ENCODE peak calls at places on chromosome 13, in four cellular contexts. One of them, this sample, is unnamed.

GRCh38 chr13:46633416-46633815 is 80.4 kb downstream of the LRCH1 start:
- DNase-seq in HepG2: peak
- DNase-seq in GM12878: no peak
- DNase-seq in H1: no peak
- DNase-seq in this sample: no peak

GRCh38 chr13:84296386-84296785 is 414.1 kb upstream of the SLITRK1 start:
- DNase-seq in HepG2: no peak
- DNase-seq in GM12878: no peak
- DNase-seq in H1: no peak
- DNase-seq in this sample: no peak

GRCh38 chr13:91722267-91722884 is 324.0 kb downstream of the GPC5 start:
- DNase-seq in GM12878: no peak
- DNase-seq in H1: no peak
- DNase-seq in HepG2: no peak
- DNase-seq in this sample: no peak

GRCh38 chr13:100100115-100100879 is 11.4 kb downstream of the PCCA start:
- DNase-seq in H1: no peak
- DNase-seq in HepG2: peak
- DNase-seq in GM12878: no peak
- DNase-seq in this sample: no peak

GRCh38 chr13:51811920-51812328 is 8.0 kb upstream of the DHRS12 start:
- DNase-seq in GM12878: no peak
- DNase-seq in H1: no peak
- DNase-seq in HepG2: no peak
- DNase-seq in this sample: no peak

GRCh38 chr13:104750377-104750776 is 1684.2 kb upstream of the SLC10A2 start:
- DNase-seq in HepG2: no peak
- DNase-seq in H1: no peak
- DNase-seq in GM12878: no peak
- DNase-seq in this sample: no peak

GRCh38 chr13:91369432-91369831 is 21.9 kb downstream of the MIR17HG start:
- DNase-seq in H1: no peak
- DNase-seq in GM12878: no peak
- DNase-seq in HepG2: no peak
- DNase-seq in this sample: no peak

GRCh38 chr13:46197299-46197975 is 14.3 kb upstream of the LRRC63 start:
- DNase-seq in HepG2: no peak
- DNase-seq in GM12878: no peak
- DNase-seq in H1: no peak
- DNase-seq in this sample: no peak

GRCh38 chr13:102197193-102197592 is 204.7 kb downstream of the FGF14 start:
- DNase-seq in HepG2: peak
- DNase-seq in GM12878: no peak
- DNase-seq in H1: peak
- DNase-seq in this sample: peak

GRCh38 chr13:66847541-66847940 is 382.6 kb downstream of the PCDH9 start:
- DNase-seq in HepG2: no peak
- DNase-seq in H1: no peak
- DNase-seq in GM12878: no peak
- DNase-seq in this sample: no peak

GRCh38 chr13:49098771-49099512 is 121.2 kb upstream of the MLNR start:
- DNase-seq in H1: no peak
- DNase-seq in GM12878: no peak
- DNase-seq in HepG2: no peak
- DNase-seq in this sample: no peak

GRCh38 chr13:23140492-23140891 is 40.3 kb upstream of the SGCG start:
- DNase-seq in GM12878: no peak
- DNase-seq in H1: no peak
- DNase-seq in HepG2: no peak
- DNase-seq in this sample: no peak

GRCh38 chr13:28983661-28984060 is 163.5 kb downstream of the MTUS2 start:
- DNase-seq in GM12878: no peak
- DNase-seq in H1: no peak
- DNase-seq in HepG2: no peak
- DNase-seq in this sample: no peak

GRCh38 chr13:24180743-24181384 is 20.3 kb downstream of the SPATA13 start:
- DNase-seq in H1: no peak
- DNase-seq in HepG2: no peak
- DNase-seq in GM12878: no peak
- DNase-seq in this sample: no peak

GRCh38 chr13:29801102-29801501 is 49.3 kb downstream of the UBL3 start:
- DNase-seq in GM12878: no peak
- DNase-seq in H1: no peak
- DNase-seq in HepG2: no peak
- DNase-seq in this sample: no peak

GRCh38 chr13:20291675-20292074 is 59.6 kb upstream of the GJB6 start:
- DNase-seq in GM12878: no peak
- DNase-seq in HepG2: no peak
- DNase-seq in H1: no peak
- DNase-seq in this sample: no peak
- TF ChIP-seq SUZ12 in GM12878: no peak
- TF ChIP-seq SUZ12 in HepG2: no peak
- TF ChIP-seq SUZ12 in H1: no peak
- TF ChIP-seq SUZ12 in this sample: no peak

GRCh38 chr13:26973946-26974345 is 197.7 kb downstream of the USP12 start:
- DNase-seq in H1: no peak
- DNase-seq in HepG2: no peak
- DNase-seq in GM12878: no peak
- DNase-seq in this sample: no peak

GRCh38 chr13:26973281-26973680 is 198.3 kb downstream of the USP12 start:
- DNase-seq in H1: no peak
- DNase-seq in GM12878: no peak
- DNase-seq in HepG2: no peak
- DNase-seq in this sample: no peak

GRCh38 chr13:26968431-26969335 is 202.9 kb downstream of the USP12 start:
- DNase-seq in HepG2: peak
- DNase-seq in GM12878: no peak
- DNase-seq in H1: no peak
- DNase-seq in this sample: no peak

GRCh38 chr13:26976336-26976735 is 195.3 kb downstream of the USP12 start:
- DNase-seq in HepG2: no peak
- DNase-seq in GM12878: no peak
- DNase-seq in H1: no peak
- DNase-seq in this sample: no peak

GRCh38 chr13:26971990-26972888 is 199.4 kb downstream of the USP12 start:
- DNase-seq in HepG2: peak
- DNase-seq in GM12878: no peak
- DNase-seq in H1: peak
- DNase-seq in this sample: no peak
- TF ChIP-seq YY1 in HepG2: no peak
- TF ChIP-seq YY1 in GM12878: no peak
- TF ChIP-seq YY1 in H1: peak
- TF ChIP-seq YY1 in this sample: no peak

GRCh38 chr13:33204130-33204927 is 81.2 kb downstream of the STARD13 start:
- DNase-seq in HepG2: no peak
- DNase-seq in H1: no peak
- DNase-seq in GM12878: peak
- DNase-seq in this sample: no peak

GRCh38 chr13:33206425-33206824 is 79.1 kb downstream of the STARD13 start:
- DNase-seq in GM12878: no peak
- DNase-seq in H1: no peak
- DNase-seq in HepG2: no peak
- DNase-seq in this sample: no peak

GRCh38 chr13:33206945-33207615 is 78.5 kb downstream of the STARD13 start:
- DNase-seq in GM12878: no peak
- DNase-seq in H1: no peak
- DNase-seq in HepG2: peak
- DNase-seq in this sample: no peak

GRCh38 chr13:33205224-33205623 is 80.3 kb downstream of the STARD13 start:
- DNase-seq in HepG2: no peak
- DNase-seq in GM12878: no peak
- DNase-seq in H1: no peak
- DNase-seq in this sample: no peak

DNA sequence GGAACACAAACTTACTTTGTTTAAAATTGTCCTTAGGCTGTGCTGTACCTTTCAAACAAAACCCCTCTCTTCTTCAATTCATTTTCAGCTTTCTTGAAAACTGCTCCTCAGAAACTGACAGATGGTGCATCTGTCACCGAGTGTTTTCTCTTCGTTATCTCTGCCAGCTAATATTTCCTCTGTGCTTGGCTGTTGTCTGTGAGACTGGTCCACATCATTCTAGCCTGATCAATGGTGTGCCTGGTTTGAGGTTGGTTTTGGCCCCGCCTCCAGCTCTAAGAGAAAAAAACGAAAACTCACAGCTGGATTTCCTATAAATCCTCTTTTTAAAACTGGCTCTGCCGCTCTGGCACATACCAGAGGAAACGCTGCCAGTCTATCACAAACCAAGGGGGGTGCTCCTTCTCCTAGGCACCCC is 79.7 kb downstream of the STARD13 start:
- DNase-seq in HepG2: no peak
- DNase-seq in GM12878: no peak
- DNase-seq in H1: no peak
- DNase-seq in this sample: no peak
- H3K9ac ChIP-seq in HepG2: no peak
- H3K9ac ChIP-seq in GM12878: peak
- H3K9ac ChIP-seq in H1: no peak
- H3K9ac ChIP-seq in this sample: no peak

GRCh38 chr13:75635621-75636338 is at the start of gene LMO7:
- DNase-seq in GM12878: no peak
- DNase-seq in HepG2: peak
- DNase-seq in H1: no peak
- DNase-seq in this sample: no peak

GRCh38 chr13:75635101-75635620 is 969 bp upstream of the LMO7 start:
- DNase-seq in HepG2: peak
- DNase-seq in H1: no peak
- DNase-seq in GM12878: no peak
- DNase-seq in this sample: no peak

GRCh38 chr13:75636339-75637095 is 387 bp downstream of the LMO7 start:
- DNase-seq in HepG2: peak
- DNase-seq in H1: no peak
- DNase-seq in GM12878: no peak
- DNase-seq in this sample: peak

GRCh38 chr13:75637101-75637774 is 1.1 kb downstream of the LMO7 start:
- DNase-seq in HepG2: no peak
- DNase-seq in GM12878: no peak
- DNase-seq in H1: no peak
- DNase-seq in this sample: no peak

DNA sequence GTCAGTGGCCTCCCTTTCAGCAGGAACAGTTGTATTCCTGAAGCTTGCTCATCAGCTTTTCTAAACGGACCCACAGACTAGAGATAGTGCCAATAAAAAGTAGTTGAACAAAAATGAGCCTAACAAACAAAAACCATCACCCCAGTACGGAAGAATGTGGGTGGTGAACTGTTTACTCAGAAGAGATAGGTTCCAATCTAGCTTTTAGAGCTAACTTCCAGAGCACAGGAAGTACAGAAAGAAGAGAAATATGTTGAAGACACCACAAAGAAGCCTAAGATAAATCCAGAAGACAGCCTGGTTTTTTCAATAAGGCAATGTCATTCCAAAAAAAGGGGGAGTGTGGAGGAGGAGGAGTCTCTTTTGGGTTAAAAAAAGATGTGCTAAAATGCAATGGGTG is 2.8 kb upstream of the LMO7 start:
- DNase-seq in H1: no peak
- DNase-seq in HepG2: peak
- DNase-seq in GM12878: no peak
- DNase-seq in this sample: no peak
- TF ChIP-seq SUZ12 in H1: no peak
- TF ChIP-seq SUZ12 in HepG2: no peak
- TF ChIP-seq SUZ12 in GM12878: no peak
- TF ChIP-seq SUZ12 in this sample: no peak

GRCh38 chr13:113475911-113476310 is 14.6 kb downstream of the DCUN1D2 start:
- DNase-seq in GM12878: no peak
- DNase-seq in HepG2: no peak
- DNase-seq in H1: no peak
- DNase-seq in this sample: no peak

GRCh38 chr13:113479179-113479578 is 11.3 kb downstream of the DCUN1D2 start:
- DNase-seq in GM12878: no peak
- DNase-seq in H1: no peak
- DNase-seq in HepG2: no peak
- DNase-seq in this sample: no peak

GRCh38 chr13:113474179-113474578 is 16.3 kb downstream of the DCUN1D2 start:
- DNase-seq in GM12878: no peak
- DNase-seq in HepG2: no peak
- DNase-seq in H1: no peak
- DNase-seq in this sample: no peak

GRCh38 chr13:113475280-113475679 is 15.2 kb downstream of the DCUN1D2 start:
- DNase-seq in H1: no peak
- DNase-seq in HepG2: no peak
- DNase-seq in GM12878: no peak
- DNase-seq in this sample: no peak

GRCh38 chr13:113476811-113477210 is 13.7 kb downstream of the DCUN1D2 start:
- DNase-seq in HepG2: no peak
- DNase-seq in GM12878: no peak
- DNase-seq in H1: no peak
- DNase-seq in this sample: no peak
- TF ChIP-seq YY1 in HepG2: no peak
- TF ChIP-seq YY1 in GM12878: no peak
- TF ChIP-seq YY1 in H1: no peak
- TF ChIP-seq YY1 in this sample: no peak

DNA sequence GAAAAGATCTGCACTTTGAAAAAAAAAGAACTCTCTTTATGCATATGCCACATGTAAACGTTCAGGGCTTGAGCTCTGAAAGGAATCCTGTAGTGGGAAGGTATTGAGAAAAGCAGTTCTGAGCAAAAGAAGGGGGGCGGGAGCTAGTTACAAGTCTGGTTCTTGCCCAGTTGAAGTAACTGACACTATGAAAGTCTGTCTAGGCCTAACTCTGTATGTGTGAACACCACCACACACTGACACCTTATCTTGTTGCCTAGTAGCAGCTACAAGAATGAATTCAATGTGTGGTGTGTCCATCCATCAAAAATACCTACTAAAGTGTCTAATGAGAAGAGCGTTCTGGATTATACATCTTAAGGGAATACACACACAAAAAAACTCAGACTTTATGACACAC is 820.6 kb downstream of the DIAPH3 start:
- DNase-seq in GM12878: no peak
- DNase-seq in HepG2: no peak
- DNase-seq in H1: no peak
- DNase-seq in this sample: no peak
- H3K9ac ChIP-seq in GM12878: no peak
- H3K9ac ChIP-seq in HepG2: no peak
- H3K9ac ChIP-seq in H1: no peak
- H3K9ac ChIP-seq in this sample: no peak

DNA sequence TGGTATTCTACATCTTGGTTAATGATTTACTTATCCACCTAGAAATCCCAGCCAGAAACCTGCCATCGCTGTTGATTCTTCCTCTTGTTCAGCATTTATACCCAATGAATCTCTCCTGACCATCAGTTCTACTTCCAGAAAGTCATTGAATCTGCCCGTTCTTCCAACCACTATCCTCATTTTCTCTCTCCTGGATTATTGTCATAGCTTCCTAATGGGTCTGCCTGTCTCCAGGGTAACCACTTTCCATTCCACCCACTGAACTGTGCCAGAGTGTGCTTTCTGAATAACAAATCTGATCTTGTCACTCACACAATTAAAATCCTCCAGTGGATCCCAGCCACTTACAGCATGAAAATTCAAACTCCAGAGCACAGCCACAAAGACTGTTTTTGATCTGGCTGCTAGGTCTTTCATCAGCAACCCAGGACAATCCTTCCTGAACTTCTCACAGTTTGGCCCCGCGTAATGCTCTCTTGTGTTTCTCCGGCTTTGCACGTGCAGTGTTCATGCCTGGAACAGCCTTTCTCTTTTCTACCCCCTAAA is 330.6 kb downstream of the SPRY2 start:
- DNase-seq in HepG2: no peak
- DNase-seq in GM12878: no peak
- DNase-seq in H1: no peak
- DNase-seq in this sample: no peak
- TF ChIP-seq SUZ12 in HepG2: no peak
- TF ChIP-seq SUZ12 in GM12878: no peak
- TF ChIP-seq SUZ12 in H1: no peak
- TF ChIP-seq SUZ12 in this sample: no peak

GRCh38 chr13:34578471-34578870 is 363.6 kb upstream of the NBEA start:
- DNase-seq in H1: no peak
- DNase-seq in HepG2: no peak
- DNase-seq in GM12878: no peak
- DNase-seq in this sample: no peak
- TF ChIP-seq YY1 in H1: no peak
- TF ChIP-seq YY1 in HepG2: no peak
- TF ChIP-seq YY1 in GM12878: no peak
- TF ChIP-seq YY1 in this sample: no peak